ENCODE peak calls at places on chromosomes 6 and 20, in five cellular contexts. L is fibroblast of lung, T is ovary, X is right lobe of liver, S is caudate nucleus. G is an unnamed sample.

GRCh38 chr6:167699141-167700036 is 127.3 kb upstream of the AFDN start:
- DNase-seq in L (no peak), T (peak), X (peak), S (no peak), G (no peak)

GRCh38 chr6:29708432-29709177 is 14.6 kb upstream of the HLA-F start:
- DNase-seq in L (no peak), T (no peak), X (no peak), S (no peak), G (no peak)

GRCh38 chr6:121436172-121436965 is 923 bp downstream of the GJA1 start:
- DNase-seq in L (peak), T (peak), X (no peak), S (no peak), G (peak)

GRCh38 chr20:37837934-37838333 is 65.0 kb upstream of the VSTM2L start:
- DNase-seq in L (no peak), T (no peak), X (no peak), S (no peak), G (no peak)

GRCh38 chr6:35181933-35182612 is 31.7 kb upstream of the SCUBE3 start:
- DNase-seq in L (peak), T (peak), X (no peak), S (no peak), G (peak)

GRCh38 chr6:127302728-127303675 is 36.3 kb downstream of the RNF146 start:
- DNase-seq in L (peak), T (peak), X (no peak), S (no peak), G (peak)

GRCh38 chr6:161023316-161023715 is 31.7 kb downstream of the MAP3K4 start:
- DNase-seq in L (no peak), T (no peak), X (no peak), S (no peak), G (no peak)

GRCh38 chr6:40330301-40330721 is 256.9 kb downstream of the LRFN2 start:
- DNase-seq in L (no peak), T (no peak), X (no peak), S (no peak), G (no peak)

GRCh38 chr6:158010591-158011477 is 29.2 kb downstream of the SYNJ2 start:
- DNase-seq in L (no peak), T (no peak), X (no peak), S (no peak), G (no peak)

GRCh38 chr6:73565767-73566485 is 45.1 kb upstream of the EEF1A1 start:
- DNase-seq in L (no peak), T (no peak), X (no peak), S (no peak), G (no peak)

GRCh38 chr6:135540207-135540877 is 42.8 kb upstream of the AHI1 start:
- DNase-seq in L (peak), T (no peak), X (no peak), S (no peak), G (peak)

GRCh38 chr20:23115823-23116222 is 29.7 kb upstream of the CD93 start:
- DNase-seq in L (peak), T (no peak), X (no peak), S (no peak), G (no peak)

GRCh38 chr20:57323034-57323433 is 6.6 kb upstream of the SPO11 start:
- DNase-seq in L (no peak), T (peak), X (no peak), S (no peak), G (peak)

GRCh38 chr6:26125015-26125690 is 37.9 kb downstream of the HFE start:
- DNase-seq in L (peak), T (peak), X (no peak), S (no peak), G (peak)

GRCh38 chr6:35016417-35017221 is 124.5 kb downstream of the TCP11 start:
- DNase-seq in L (peak), T (peak), X (peak), S (no peak), G (peak)

GRCh38 chr6:35128496-35128895 is 12.6 kb downstream of the TCP11 start:
- DNase-seq in L (no peak), T (no peak), X (no peak), S (no peak), G (no peak)

GRCh38 chr6:147434508-147434907 is 74.0 kb upstream of the SAMD5 start:
- DNase-seq in L (peak), T (no peak), X (no peak), S (no peak), G (no peak)

GRCh38 chr20:50624351-50625016 is 66.9 kb downstream of the RIPOR3 start:
- DNase-seq in L (no peak), T (no peak), X (peak), S (no peak), G (no peak)

GRCh38 chr6:136134751-136135150 is 115.4 kb downstream of the MTFR2 start:
- DNase-seq in L (no peak), T (no peak), X (no peak), S (no peak), G (no peak)

GRCh38 chr20:6525447-6526303 is 241.8 kb upstream of the BMP2 start:
- DNase-seq in L (no peak), T (no peak), X (no peak), S (no peak), G (peak)

GRCh38 chr6:44665143-44665542 is 277.6 kb downstream of the CDC5L start:
- DNase-seq in L (no peak), T (no peak), X (peak), S (no peak), G (no peak)

GRCh38 chr20:17896247-17896723 is 72.3 kb downstream of the SNX5 start:
- DNase-seq in L (no peak), T (no peak), X (no peak), S (no peak), G (no peak)

GRCh38 chr6:30844118-30844535 is 40.2 kb upstream of the DDR1 start:
- DNase-seq in L (no peak), T (no peak), X (no peak), S (no peak), G (peak)

GRCh38 chr6:169656626-169657610 is 44.9 kb downstream of the WDR27 start:
- DNase-seq in L (no peak), T (no peak), X (no peak), S (no peak), G (no peak)

GRCh38 chr6:90160013-90160412 is 136.6 kb downstream of the BACH2 start:
- DNase-seq in L (no peak), T (no peak), X (no peak), S (no peak), G (peak)

GRCh38 chr6:148857817-148858390 is 111.1 kb downstream of the UST start:
- DNase-seq in L (peak), T (no peak), X (no peak), S (no peak), G (no peak)

GRCh38 chr6:14734416-14735340 is 511.2 kb upstream of the JARID2 start:
- DNase-seq in L (peak), T (no peak), X (no peak), S (no peak), G (peak)

GRCh38 chr6:157244780-157245179 is 78.5 kb downstream of the TMEM242 start:
- DNase-seq in L (no peak), T (no peak), X (no peak), S (no peak), G (no peak)

GRCh38 chr20:21099653-21100589 is 6.2 kb downstream of the LINC00237 start:
- DNase-seq in L (no peak), T (no peak), X (no peak), S (no peak), G (peak)

GRCh38 chr6:164085552-164086325 is 671.2 kb downstream of the QKI start:
- DNase-seq in L (peak), T (no peak), X (no peak), S (peak), G (peak)

GRCh38 chr6:122322824-122323223 is 76.6 kb upstream of the HSF2 start:
- DNase-seq in L (peak), T (no peak), X (no peak), S (no peak), G (no peak)

GRCh38 chr6:74979065-74979766 is 226.6 kb downstream of the COL12A1 start:
- DNase-seq in L (no peak), T (no peak), X (no peak), S (no peak), G (no peak)

GRCh38 chr20:3093861-3094361 is 9.4 kb upstream of the AVP start:
- DNase-seq in L (no peak), T (no peak), X (no peak), S (no peak), G (no peak)

GRCh38 chr6:44028767-44029166 is 98.5 kb downstream of the MRPL14 start:
- DNase-seq in L (no peak), T (no peak), X (no peak), S (no peak), G (peak)

GRCh38 chr6:116531675-116532570 is 13.6 kb downstream of the TRAPPC3L start:
- DNase-seq in L (peak), T (peak), X (peak), S (no peak), G (peak)

DNA sequence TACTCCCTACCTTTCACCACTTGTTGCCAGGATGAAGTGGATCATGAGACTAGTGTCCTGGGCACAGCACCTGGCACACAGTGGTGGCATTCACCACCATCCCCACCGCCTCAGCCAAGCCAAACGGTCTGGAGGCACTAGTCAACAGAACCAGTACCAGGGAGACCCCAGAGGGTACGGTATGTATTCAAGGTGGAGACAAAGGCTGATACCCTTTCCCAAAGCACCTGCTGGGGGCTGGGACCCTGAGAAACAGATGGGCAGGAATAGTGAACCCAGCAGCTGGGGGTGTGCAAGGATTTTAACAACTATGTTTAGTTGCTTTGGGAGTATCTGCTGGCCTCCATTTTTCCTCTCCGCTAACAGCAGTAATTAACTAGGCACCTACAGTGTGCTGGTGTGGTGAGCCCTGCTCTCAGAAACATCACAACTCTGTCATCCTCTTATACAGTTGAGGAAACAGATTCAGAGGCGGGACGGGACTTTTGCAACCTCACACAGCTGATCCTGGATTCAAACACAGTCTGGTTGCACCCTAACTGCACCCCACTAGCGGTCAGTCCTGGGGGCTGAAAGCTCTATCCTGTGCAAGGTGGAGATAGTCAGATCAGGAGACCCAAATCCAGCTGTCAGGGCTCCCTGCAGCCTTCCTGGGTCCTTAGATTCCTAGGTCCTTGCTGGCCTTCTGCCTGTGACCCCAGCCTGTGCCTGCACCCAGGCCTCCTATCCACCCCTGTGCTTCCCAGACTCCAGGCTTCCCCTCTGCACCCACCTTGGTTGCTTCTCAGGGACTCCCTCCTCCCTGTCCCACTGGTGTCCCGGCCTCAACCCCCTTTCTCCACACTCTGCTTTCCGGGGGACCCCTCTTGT is 1.2 kb downstream of the SNTA1 start:
- DNase-seq in L (no peak), T (no peak), X (peak), S (no peak), G (no peak)
- H3K27ac ChIP-seq in L (no peak), T (peak), X (no peak), S (peak), G (peak)

GRCh38 chr6:41426888-41427641 is 91.7 kb downstream of the NCR2 start:
- DNase-seq in L (no peak), T (no peak), X (no peak), S (no peak), G (no peak)
- H3K27ac ChIP-seq in L (no peak), T (no peak), X (no peak), S (no peak), G (no peak)

GRCh38 chr6:53280207-53280606 is 68.5 kb downstream of the ELOVL5 start:
- DNase-seq in L (no peak), T (no peak), X (no peak), S (no peak), G (no peak)

GRCh38 chr6:53282234-53282633 is 66.5 kb downstream of the ELOVL5 start:
- DNase-seq in L (no peak), T (no peak), X (no peak), S (no peak), G (no peak)

GRCh38 chr6:53279301-53279700 is 69.4 kb downstream of the ELOVL5 start:
- DNase-seq in L (no peak), T (no peak), X (no peak), S (no peak), G (no peak)

GRCh38 chr6:53282741-53283140 is 66.0 kb downstream of the ELOVL5 start:
- DNase-seq in L (no peak), T (no peak), X (no peak), S (no peak), G (no peak)

DNA sequence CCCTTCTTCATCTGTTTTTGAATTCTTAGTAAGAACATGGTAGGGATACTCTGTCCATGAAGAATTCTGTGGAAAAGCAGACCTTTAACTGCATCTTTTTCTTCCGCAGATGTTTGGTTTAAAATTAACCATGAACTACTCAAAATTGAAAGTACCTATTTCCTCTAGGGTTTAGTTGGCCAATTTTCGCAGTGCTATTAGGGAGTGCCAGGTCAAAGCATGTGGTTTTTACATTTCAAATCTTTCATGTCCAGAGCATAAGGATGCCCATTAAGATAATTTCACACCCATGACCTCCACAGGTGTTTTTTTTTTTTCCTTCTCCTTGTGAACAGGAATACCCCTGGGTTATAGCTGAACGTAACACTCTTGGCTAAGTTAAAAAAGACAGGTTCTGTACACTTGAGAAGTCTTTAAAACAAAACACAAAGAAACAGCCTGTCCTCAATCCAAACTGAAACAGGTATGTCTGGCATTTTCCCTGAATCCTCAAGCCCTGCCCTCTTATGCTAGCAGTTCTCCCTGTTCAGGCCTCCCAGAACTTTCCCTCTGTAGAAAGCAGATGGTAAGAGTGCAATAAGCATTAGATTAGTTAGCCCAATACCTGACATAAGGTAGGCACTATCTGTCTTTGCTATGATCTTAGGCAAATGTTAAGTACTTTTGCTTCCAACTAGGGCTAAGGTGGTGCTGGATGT is 67.1 kb downstream of the ELOVL5 start:
- DNase-seq in L (no peak), T (no peak), X (no peak), S (no peak), G (no peak)
- H3K27ac ChIP-seq in L (no peak), T (no peak), X (no peak), S (peak), G (no peak)

DNA sequence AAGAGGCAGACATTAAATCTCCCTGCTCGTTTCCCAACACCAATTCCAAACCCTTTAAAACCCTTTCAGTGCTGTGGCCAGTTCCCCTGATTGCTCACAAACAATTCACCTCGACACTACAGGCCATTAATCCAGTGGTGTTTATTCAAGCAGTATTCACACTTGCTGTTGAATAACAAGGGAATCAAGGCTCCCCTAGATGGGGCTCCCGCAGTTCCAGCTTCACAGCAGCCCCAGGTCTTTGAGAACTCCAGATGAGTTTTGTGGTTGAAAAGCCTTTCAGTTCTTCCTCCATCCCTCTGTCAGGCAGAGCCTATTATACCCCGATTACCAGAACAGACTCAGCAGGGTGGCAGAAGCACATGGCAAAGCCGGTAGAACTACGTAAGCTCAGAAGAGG is 36.2 kb downstream of the JAG1 start:
- DNase-seq in L (peak), T (no peak), X (no peak), S (no peak), G (no peak)
- H3K27ac ChIP-seq in L (peak), T (no peak), X (no peak), S (peak), G (no peak)

DNA sequence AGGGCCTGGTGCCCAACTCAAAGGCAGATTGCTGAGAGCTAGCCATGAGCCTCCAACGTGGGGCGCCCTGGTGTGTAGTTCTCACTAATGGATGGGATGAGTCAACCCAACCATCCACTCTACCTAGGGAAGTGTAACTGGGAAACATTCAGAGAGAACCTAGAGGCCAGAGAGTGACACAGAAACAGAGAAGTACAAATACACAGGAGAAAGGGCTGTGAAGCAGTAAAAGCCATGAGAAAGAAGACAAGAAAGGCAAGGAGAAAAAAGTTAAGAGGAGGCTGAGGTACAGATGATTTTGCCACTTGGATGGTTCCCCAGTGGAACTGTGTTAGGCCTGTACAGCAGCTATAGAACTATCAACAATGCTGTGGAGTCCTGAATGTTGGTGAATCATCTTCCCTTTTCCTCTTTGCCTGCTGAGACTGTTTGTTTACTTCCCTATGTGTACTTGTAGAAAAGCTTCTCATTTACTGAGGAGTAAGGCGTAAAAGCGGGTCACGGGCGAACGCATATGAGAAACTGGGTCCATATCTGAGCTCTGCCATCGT is 39.0 kb downstream of the MAN1A1 start:
- DNase-seq in L (peak), T (no peak), X (no peak), S (no peak), G (no peak)
- H3K27ac ChIP-seq in L (no peak), T (no peak), X (peak), S (no peak), G (no peak)

GRCh38 chr6:10587694-10588392 is 66.7 kb downstream of the GCNT2 start:
- DNase-seq in L (no peak), T (no peak), X (no peak), S (no peak), G (no peak)
- H3K27ac ChIP-seq in L (no peak), T (no peak), X (no peak), S (no peak), G (peak)

DNA sequence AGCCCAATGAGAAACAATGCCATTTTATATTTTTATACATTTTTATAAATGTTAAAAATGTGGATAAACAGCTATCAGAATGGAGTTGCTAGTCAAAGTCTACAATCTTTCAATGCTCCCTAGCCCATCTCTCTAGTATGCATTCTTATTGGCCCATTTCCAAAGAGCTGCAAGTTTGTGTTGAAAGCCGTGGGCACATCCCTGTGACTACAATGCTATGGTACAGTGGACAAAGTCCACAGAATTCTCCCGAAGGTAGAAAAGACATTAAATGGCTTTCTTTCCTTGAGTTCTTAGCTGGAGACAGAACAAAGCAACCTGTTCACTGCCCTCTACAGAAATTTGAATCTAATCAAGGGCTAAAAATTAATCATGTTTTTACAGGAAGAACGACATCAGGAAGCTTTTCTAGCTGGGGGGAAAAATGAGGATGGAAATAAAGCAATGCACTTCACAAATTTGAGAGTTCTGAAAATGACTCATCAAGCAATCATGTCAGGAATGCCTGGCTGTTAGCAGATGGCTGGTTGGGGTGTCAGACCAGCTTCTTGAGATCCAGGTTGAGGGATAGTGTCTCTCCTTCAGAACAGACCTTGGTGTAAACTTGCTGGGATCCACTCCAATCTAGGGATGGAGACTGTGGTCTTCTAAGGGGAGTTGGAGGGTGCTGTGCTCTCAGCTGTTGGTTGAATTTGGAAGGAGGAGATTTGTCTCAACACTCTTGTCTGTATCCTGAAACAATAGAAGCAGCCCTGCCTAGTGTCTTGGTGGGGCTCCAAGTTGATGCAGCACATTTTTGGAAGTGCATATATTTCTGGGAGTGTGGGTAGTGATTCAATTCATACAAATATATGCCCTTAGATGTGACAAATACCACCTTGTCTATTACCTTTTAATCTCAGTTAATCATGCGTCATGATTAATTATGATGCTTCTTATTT is 143.4 kb upstream of the PHACTR1 start:
- DNase-seq in L (peak), T (no peak), X (no peak), S (no peak), G (no peak)
- H3K27ac ChIP-seq in L (no peak), T (no peak), X (no peak), S (no peak), G (no peak)